ENCODE peak calls at places on chromosomes 2 and 18, in seven cellular contexts. V is heart right ventricle, A is SK-N-SH, Q is HFF-Myc, G is Panc1, U is right lobe of liver, S is AG04449. P is an unnamed sample.

GRCh38 chr2:225512873-225513580 is 113.5 kb downstream of the NYAP2 start:
- DNase-seq in A (no peak), G (no peak), S (no peak), V (no peak), Q (no peak), U (no peak), P (no peak)

GRCh38 chr18:48613589-48613988 is 74.8 kb downstream of the CTIF start:
- DNase-seq in V (peak; percentile 52), Q (no peak), A (peak; percentile 90), S (no peak), G (no peak), U (peak; percentile 56), P (no peak)

GRCh38 chr2:241364781-241365180 is 8.7 kb downstream of the FARP2 start:
- DNase-seq in U (no peak), G (no peak), A (no peak), V (no peak), S (no peak), Q (no peak), P (no peak)

GRCh38 chr2:38499921-38500634 is 102.7 kb downstream of the HNRNPLL start:
- DNase-seq in G (no peak), Q (no peak), U (no peak), S (no peak), A (no peak), V (no peak), P (no peak)

GRCh38 chr2:201257941-201258665 is 2.2 kb upstream of the CASP8 start:
- DNase-seq in V (peak; percentile 46), U (peak; percentile 74), S (no peak), G (peak; percentile 74), A (no peak), Q (peak; percentile 81), P (peak; percentile 35)

GRCh38 chr2:157315901-157316300 is 9.7 kb downstream of the ERMN start:
- DNase-seq in G (no peak), Q (no peak), V (no peak), A (no peak), S (no peak), U (no peak), P (no peak)

GRCh38 chr2:200319587-200320337 is 13.3 kb downstream of the SPATS2L start:
- DNase-seq in U (no peak), G (no peak), Q (no peak), A (no peak), S (no peak), V (no peak), P (no peak)

GRCh38 chr2:213220967-213221603 is 63.2 kb upstream of the SPAG16 start:
- DNase-seq in V (no peak), Q (no peak), G (no peak), U (no peak), S (no peak), A (no peak), P (no peak)

GRCh38 chr18:34467059-34467458 is 242.3 kb upstream of the NOL4 start:
- DNase-seq in A (no peak), U (no peak), V (no peak), S (no peak), Q (no peak), G (no peak), P (no peak)

GRCh38 chr2:181172676-181173075 is 192.3 kb downstream of the UBE2E3 start:
- DNase-seq in Q (no peak), S (no peak), V (no peak), U (no peak), G (no peak), A (no peak), P (no peak)

GRCh38 chr18:35158728-35159443 is 81.9 kb upstream of the ZNF397 start:
- DNase-seq in G (no peak), Q (no peak), V (no peak), A (no peak), U (no peak), S (no peak), P (no peak)

GRCh38 chr2:71742953-71743601 is 289.7 kb downstream of the DYSF start:
- DNase-seq in S (peak; percentile 37), U (no peak), A (no peak), V (peak; percentile 44), G (peak; percentile 36), Q (peak; percentile 98), P (no peak)

GRCh38 chr2:667332-668000 is 9.7 kb downstream of the TMEM18 start:
- DNase-seq in G (no peak), U (no peak), S (no peak), V (no peak), Q (peak; percentile 56), A (peak; percentile 76), P (peak; percentile 32)

GRCh38 chr2:138744709-138745108 is 35.5 kb downstream of the NXPH2 start:
- DNase-seq in S (no peak), U (no peak), G (no peak), Q (no peak), A (no peak), V (no peak), P (no peak)

GRCh38 chr18:24488824-24489493 is 28.5 kb downstream of the HRH4 start:
- DNase-seq in A (peak; percentile 53), G (peak; percentile 22), V (no peak), S (no peak), U (no peak), Q (peak; percentile 33), P (no peak)

GRCh38 chr18:24491882-24492281 is 31.4 kb downstream of the HRH4 start:
- DNase-seq in A (no peak), G (no peak), Q (no peak), V (no peak), S (no peak), U (no peak), P (no peak)

GRCh38 chr18:24494586-24494985 is 34.1 kb downstream of the HRH4 start:
- DNase-seq in G (no peak), A (no peak), S (no peak), V (no peak), Q (no peak), U (no peak), P (no peak)

GRCh38 chr18:24490545-24490944 is 30.1 kb downstream of the HRH4 start:
- DNase-seq in A (peak; percentile 12), V (no peak), S (no peak), Q (no peak), U (no peak), G (no peak), P (no peak)

GRCh38 chr18:24492445-24492844 is 32.0 kb downstream of the HRH4 start:
- DNase-seq in U (no peak), G (no peak), S (no peak), Q (no peak), V (no peak), A (no peak), P (no peak)
- H3K4me3 ChIP-seq in U (no peak overlapping the region), G (no peak overlapping the region), S (no peak overlapping the region), Q (no peak overlapping the region), V (no peak overlapping the region), A (no peak overlapping the region), P (no peak overlapping the region)

GRCh38 chr2:120880381-120880780 is 144.7 kb downstream of the GLI2 start:
- DNase-seq in Q (no peak), A (no peak), V (no peak), S (no peak), U (peak; percentile 42), G (no peak), P (no peak)

GRCh38 chr2:120878970-120879369 is 143.3 kb downstream of the GLI2 start:
- DNase-seq in V (no peak), U (peak; percentile 34), A (no peak), S (no peak), Q (no peak), G (no peak), P (no peak)

GRCh38 chr2:120877409-120877808 is 141.7 kb downstream of the GLI2 start:
- DNase-seq in U (peak; percentile 4), A (no peak), Q (no peak), V (no peak), G (no peak), S (no peak), P (no peak)

GRCh38 chr2:120881981-120882788 is 146.5 kb downstream of the GLI2 start:
- DNase-seq in A (peak; percentile 90), G (no peak), V (peak; percentile 51), S (no peak), U (peak; percentile 45), Q (no peak), P (no peak)

DNA sequence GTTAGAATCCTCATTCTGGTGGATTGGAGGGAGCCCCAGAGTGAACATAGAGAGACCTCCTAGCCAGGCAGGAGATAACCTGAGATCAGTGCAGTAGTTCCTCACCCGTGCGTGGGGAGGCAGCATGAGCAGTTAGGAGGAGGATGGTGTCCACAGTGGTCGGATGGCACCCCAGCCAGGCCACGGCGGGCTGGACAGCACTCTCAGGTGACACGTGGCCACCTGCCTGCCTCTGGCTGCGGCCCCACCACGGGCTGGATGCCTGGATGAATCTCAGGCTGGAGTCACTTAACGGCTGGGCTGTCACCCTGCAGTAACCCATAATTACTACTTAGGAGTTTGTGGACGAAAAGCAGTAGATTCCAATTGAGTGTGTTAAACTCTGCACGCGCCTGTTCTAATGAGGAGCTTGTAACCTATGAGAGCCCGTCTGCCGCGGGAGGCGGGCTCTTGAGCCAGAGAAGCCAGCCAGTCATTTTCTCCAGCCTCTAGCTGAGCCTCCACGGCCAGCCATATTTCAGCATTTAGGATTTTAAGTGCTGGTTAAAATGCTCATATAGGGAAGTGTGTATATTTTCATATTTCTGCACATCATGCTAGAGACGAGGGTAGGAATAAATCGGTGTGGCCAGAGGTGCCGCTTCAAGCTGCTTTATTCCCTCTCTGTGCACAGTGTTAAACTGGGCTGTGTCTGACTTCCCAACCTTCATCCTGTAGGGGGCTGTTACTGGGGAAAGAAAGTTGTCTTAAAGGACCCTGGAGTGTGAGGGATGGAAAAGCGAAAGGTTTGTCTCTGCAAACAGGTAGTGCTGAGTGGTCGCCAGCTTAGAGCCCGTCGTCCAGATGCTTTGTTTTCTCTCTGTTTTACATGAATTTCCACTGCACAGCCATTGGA is 144.0 kb downstream of the GLI2 start:
- DNase-seq in Q (no peak), A (no peak), S (no peak), V (no peak), U (peak; percentile 49), G (no peak), P (no peak)
- TF ChIP-seq CTCF in Q (peak; percentile 5), A (no peak), S (no peak), V (no peak), U (no peak), G (no peak), P (no peak)

GRCh38 chr18:9916814-9917213 is 3.0 kb downstream of the VAPA start:
- DNase-seq in A (no peak), V (no peak), U (no peak), S (no peak), G (no peak), Q (no peak), P (no peak)
- H3K4me3 ChIP-seq in A (no peak overlapping the region), V (peak overlapping the region; percentile 96), U (no peak overlapping the region), S (no peak overlapping the region), G (peak overlapping the region; percentile 83), Q (peak overlapping the region; percentile 83), P (no peak overlapping the region)

DNA sequence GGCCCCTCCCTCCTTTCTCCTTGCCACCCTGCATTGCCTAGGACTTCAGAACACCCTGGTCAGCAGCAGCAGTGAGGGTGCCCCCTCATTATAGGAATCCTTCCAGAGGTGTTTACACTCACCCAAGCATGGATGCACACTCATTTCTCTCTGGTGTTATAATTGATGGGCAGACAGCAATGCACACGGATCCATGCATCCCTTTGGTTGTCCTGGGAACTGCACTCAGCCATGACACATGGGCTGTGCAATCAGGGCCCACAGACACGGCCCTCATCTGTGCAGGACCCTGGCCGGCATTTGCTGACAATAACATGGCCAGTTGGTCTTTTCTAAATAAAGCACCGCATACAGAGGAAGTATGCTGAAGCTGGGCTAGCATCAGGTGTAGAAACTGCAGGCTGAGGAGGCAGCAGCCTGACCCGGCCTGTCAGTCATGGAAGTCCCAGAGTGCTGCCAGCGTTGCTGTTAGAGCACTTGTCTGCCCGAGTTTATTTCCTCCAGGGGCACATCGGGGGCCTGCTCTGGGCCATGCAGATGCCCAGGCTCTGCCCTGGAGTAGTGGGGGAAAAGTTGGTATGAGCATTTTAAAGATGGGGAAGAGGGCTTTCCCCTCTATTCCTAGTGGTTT is 4.2 kb upstream of the PTPN18 start:
- DNase-seq in U (no peak), Q (no peak), V (no peak), S (no peak), G (no peak), A (no peak), P (no peak)
- TF ChIP-seq CTCF in U (no peak), Q (no peak), V (no peak), S (no peak), G (no peak), A (no peak), P (no peak)

P was measured in LNCaP clone FGC.